ENCODE peak calls at places on chromosomes 5 and 9, in nine cellular contexts. Z is activated CD4-positive, alpha-beta T cell treated with anti-CD3 and anti-CD28 coated beads for 1 hour; F is AG09309; J is Calu3; U is left lobe of liver; D is heart right ventricle; L is NCI-H460; E is stimulated activated CD4-positive, alpha-beta T cell treated with anti-CD3 and anti-CD28 coated beads, Interleukin-1b, Interleukin-23, amount 100 ng/mL, for 24 hours; O is nucleus accumbens. N is an unnamed sample.

GRCh38 chr9:97567182-97567893 is 65.8 kb downstream of the TSTD2 start:
- DNase-seq in Z (no peak), F (no peak), J (no peak), U (peak; percentile 39), D (no peak), L (no peak), E (no peak), O (no peak), N (no peak)

GRCh38 chr5:3789519-3790193 is 194.0 kb downstream of the IRX1 start:
- DNase-seq in Z (no peak), F (no peak), J (no peak), U (no peak), D (no peak), L (no peak), E (no peak), O (no peak), N (no peak)

GRCh38 chr5:39009280-39009679 is 64.9 kb downstream of the RICTOR start:
- DNase-seq in Z (no peak), F (no peak), J (no peak), U (no peak), D (no peak), L (no peak), E (no peak), O (no peak), N (no peak)

GRCh38 chr5:177442066-177442836 is 4.4 kb upstream of the PRR7 start:
- DNase-seq in Z (no peak), F (no peak), J (no peak), U (no peak), D (no peak), L (no peak), E (no peak), O (no peak), N (no peak)

GRCh38 chr5:143248822-143249579 is 154.5 kb downstream of the NR3C1 start:
- DNase-seq in Z (no peak), F (no peak), J (no peak), U (peak; percentile 65), D (no peak), L (peak; percentile 15), E (no peak), O (no peak), N (peak; percentile 48)

GRCh38 chr9:70954126-70954525 is 167.3 kb downstream of the TRPM3 start:
- DNase-seq in Z (no peak), F (peak; percentile 82), J (peak; percentile 30), U (no peak), D (no peak), L (no peak), E (no peak), O (no peak), N (peak; percentile 51)

GRCh38 chr9:12933957-12934356 is 159.1 kb downstream of the LURAP1L start:
- DNase-seq in Z (no peak), F (no peak), J (no peak), U (no peak), D (no peak), L (peak; percentile 7), E (no peak), O (no peak), N (no peak)

GRCh38 chr5:173907686-173908371 is 19.7 kb downstream of the CPEB4 start:
- DNase-seq in Z (no peak), F (no peak), J (no peak), U (no peak), D (no peak), L (no peak), E (no peak), O (no peak), N (no peak)

GRCh38 chr5:131366428-131366827 is 102.6 kb downstream of the CDC42SE2 start:
- DNase-seq in Z (no peak), F (no peak), J (no peak), U (no peak), D (no peak), L (no peak), E (no peak), O (no peak), N (no peak)

GRCh38 chr9:88390371-88390990 is 2.2 kb downstream of the SPIN1 start:
- DNase-seq in Z (no peak), F (no peak), J (no peak), U (no peak), D (no peak), L (no peak), E (no peak), O (no peak), N (no peak)

N was measured in amniotic stem cell.